ENCODE peak calls at places on chromosome 5, in eight cellular contexts. One of them, this sample, is unnamed.

GRCh38 chr5:122721127-122721526 is 53.8 kb upstream of the SNX2 start:
- DNase-seq in mucosa of descending colon: no peak
- DNase-seq in stimulated activated CD8-positive, alpha-beta memory T cell treated with anti-CD3 and anti-CD28 coated beads, Interleukin-15, amount 100 ng/mL, for 24 hours: no peak
- DNase-seq in endothelial cell: no peak
- DNase-seq in ELR: no peak
- DNase-seq in stimulated activated CD4-positive, alpha-beta T cell treated with anti-CD3 and anti-CD28 coated beads, Interleukin-1b, Interleukin-23, amount 100 ng/mL, for 1 hour: no peak
- DNase-seq in activated T-cell treated with anti-CD3 and anti-CD28 coated beads, Interleukin-2, amount 50 U/mL, for 72 hours: no peak
- DNase-seq in GM03348: no peak
- DNase-seq in this sample: no peak

GRCh38 chr5:175878544-175879438 is 7.4 kb downstream of the CPLX2 start:
- DNase-seq in ELR: no peak
- DNase-seq in endothelial cell: peak
- DNase-seq in mucosa of descending colon: no peak
- DNase-seq in stimulated activated CD4-positive, alpha-beta T cell treated with anti-CD3 and anti-CD28 coated beads, Interleukin-1b, Interleukin-23, amount 100 ng/mL, for 1 hour: no peak
- DNase-seq in stimulated activated CD8-positive, alpha-beta memory T cell treated with anti-CD3 and anti-CD28 coated beads, Interleukin-15, amount 100 ng/mL, for 24 hours: no peak
- DNase-seq in activated T-cell treated with anti-CD3 and anti-CD28 coated beads, Interleukin-2, amount 50 U/mL, for 72 hours: no peak
- DNase-seq in GM03348: no peak
- DNase-seq in this sample: no peak

GRCh38 chr5:152271420-152271819 is 133.7 kb downstream of the NMUR2 start:
- DNase-seq in stimulated activated CD8-positive, alpha-beta memory T cell treated with anti-CD3 and anti-CD28 coated beads, Interleukin-15, amount 100 ng/mL, for 24 hours: no peak
- DNase-seq in endothelial cell: peak
- DNase-seq in stimulated activated CD4-positive, alpha-beta T cell treated with anti-CD3 and anti-CD28 coated beads, Interleukin-1b, Interleukin-23, amount 100 ng/mL, for 1 hour: no peak
- DNase-seq in GM03348: no peak
- DNase-seq in ELR: peak
- DNase-seq in activated T-cell treated with anti-CD3 and anti-CD28 coated beads, Interleukin-2, amount 50 U/mL, for 72 hours: no peak
- DNase-seq in mucosa of descending colon: no peak
- DNase-seq in this sample: no peak

GRCh38 chr5:147303251-147303650 is 68.4 kb downstream of the STK32A start:
- DNase-seq in stimulated activated CD8-positive, alpha-beta memory T cell treated with anti-CD3 and anti-CD28 coated beads, Interleukin-15, amount 100 ng/mL, for 24 hours: no peak
- DNase-seq in endothelial cell: no peak
- DNase-seq in ELR: peak
- DNase-seq in GM03348: no peak
- DNase-seq in activated T-cell treated with anti-CD3 and anti-CD28 coated beads, Interleukin-2, amount 50 U/mL, for 72 hours: no peak
- DNase-seq in stimulated activated CD4-positive, alpha-beta T cell treated with anti-CD3 and anti-CD28 coated beads, Interleukin-1b, Interleukin-23, amount 100 ng/mL, for 1 hour: no peak
- DNase-seq in mucosa of descending colon: no peak
- DNase-seq in this sample: no peak

GRCh38 chr5:59171131-59171530 is 588.3 kb downstream of the RAB3C start:
- DNase-seq in mucosa of descending colon: no peak
- DNase-seq in stimulated activated CD8-positive, alpha-beta memory T cell treated with anti-CD3 and anti-CD28 coated beads, Interleukin-15, amount 100 ng/mL, for 24 hours: no peak
- DNase-seq in ELR: no peak
- DNase-seq in GM03348: no peak
- DNase-seq in activated T-cell treated with anti-CD3 and anti-CD28 coated beads, Interleukin-2, amount 50 U/mL, for 72 hours: no peak
- DNase-seq in stimulated activated CD4-positive, alpha-beta T cell treated with anti-CD3 and anti-CD28 coated beads, Interleukin-1b, Interleukin-23, amount 100 ng/mL, for 1 hour: no peak
- DNase-seq in endothelial cell: no peak
- DNase-seq in this sample: no peak

GRCh38 chr5:172164773-172165212 is 23.2 kb downstream of the STK10 start:
- DNase-seq in GM03348: peak
- DNase-seq in mucosa of descending colon: no peak
- DNase-seq in stimulated activated CD8-positive, alpha-beta memory T cell treated with anti-CD3 and anti-CD28 coated beads, Interleukin-15, amount 100 ng/mL, for 24 hours: no peak
- DNase-seq in activated T-cell treated with anti-CD3 and anti-CD28 coated beads, Interleukin-2, amount 50 U/mL, for 72 hours: no peak
- DNase-seq in ELR: no peak
- DNase-seq in endothelial cell: no peak
- DNase-seq in stimulated activated CD4-positive, alpha-beta T cell treated with anti-CD3 and anti-CD28 coated beads, Interleukin-1b, Interleukin-23, amount 100 ng/mL, for 1 hour: no peak
- DNase-seq in this sample: no peak

GRCh38 chr5:154329062-154329461 is 116.7 kb upstream of the SAP30L start:
- DNase-seq in stimulated activated CD8-positive, alpha-beta memory T cell treated with anti-CD3 and anti-CD28 coated beads, Interleukin-15, amount 100 ng/mL, for 24 hours: no peak
- DNase-seq in stimulated activated CD4-positive, alpha-beta T cell treated with anti-CD3 and anti-CD28 coated beads, Interleukin-1b, Interleukin-23, amount 100 ng/mL, for 1 hour: no peak
- DNase-seq in endothelial cell: no peak
- DNase-seq in activated T-cell treated with anti-CD3 and anti-CD28 coated beads, Interleukin-2, amount 50 U/mL, for 72 hours: no peak
- DNase-seq in ELR: no peak
- DNase-seq in mucosa of descending colon: no peak
- DNase-seq in GM03348: no peak
- DNase-seq in this sample: no peak

GRCh38 chr5:87899109-87900100 is 369.2 kb downstream of the TMEM161B start:
- DNase-seq in stimulated activated CD4-positive, alpha-beta T cell treated with anti-CD3 and anti-CD28 coated beads, Interleukin-1b, Interleukin-23, amount 100 ng/mL, for 1 hour: no peak
- DNase-seq in endothelial cell: peak
- DNase-seq in ELR: peak
- DNase-seq in activated T-cell treated with anti-CD3 and anti-CD28 coated beads, Interleukin-2, amount 50 U/mL, for 72 hours: no peak
- DNase-seq in stimulated activated CD8-positive, alpha-beta memory T cell treated with anti-CD3 and anti-CD28 coated beads, Interleukin-15, amount 100 ng/mL, for 24 hours: no peak
- DNase-seq in mucosa of descending colon: peak
- DNase-seq in GM03348: no peak
- DNase-seq in this sample: no peak

GRCh38 chr5:25128606-25129005 is 483.8 kb upstream of the CDH10 start:
- DNase-seq in activated T-cell treated with anti-CD3 and anti-CD28 coated beads, Interleukin-2, amount 50 U/mL, for 72 hours: no peak
- DNase-seq in mucosa of descending colon: no peak
- DNase-seq in stimulated activated CD8-positive, alpha-beta memory T cell treated with anti-CD3 and anti-CD28 coated beads, Interleukin-15, amount 100 ng/mL, for 24 hours: no peak
- DNase-seq in endothelial cell: no peak
- DNase-seq in stimulated activated CD4-positive, alpha-beta T cell treated with anti-CD3 and anti-CD28 coated beads, Interleukin-1b, Interleukin-23, amount 100 ng/mL, for 1 hour: no peak
- DNase-seq in GM03348: no peak
- DNase-seq in ELR: no peak
- DNase-seq in this sample: no peak

GRCh38 chr5:27010646-27011045 is 27.7 kb downstream of the CDH9 start:
- DNase-seq in activated T-cell treated with anti-CD3 and anti-CD28 coated beads, Interleukin-2, amount 50 U/mL, for 72 hours: no peak
- DNase-seq in endothelial cell: no peak
- DNase-seq in GM03348: no peak
- DNase-seq in mucosa of descending colon: no peak
- DNase-seq in ELR: no peak
- DNase-seq in stimulated activated CD8-positive, alpha-beta memory T cell treated with anti-CD3 and anti-CD28 coated beads, Interleukin-15, amount 100 ng/mL, for 24 hours: no peak
- DNase-seq in stimulated activated CD4-positive, alpha-beta T cell treated with anti-CD3 and anti-CD28 coated beads, Interleukin-1b, Interleukin-23, amount 100 ng/mL, for 1 hour: no peak
- DNase-seq in this sample: no peak

GRCh38 chr5:3787604-3788003 is 192.0 kb downstream of the IRX1 start:
- DNase-seq in activated T-cell treated with anti-CD3 and anti-CD28 coated beads, Interleukin-2, amount 50 U/mL, for 72 hours: no peak
- DNase-seq in mucosa of descending colon: no peak
- DNase-seq in ELR: no peak
- DNase-seq in GM03348: no peak
- DNase-seq in stimulated activated CD4-positive, alpha-beta T cell treated with anti-CD3 and anti-CD28 coated beads, Interleukin-1b, Interleukin-23, amount 100 ng/mL, for 1 hour: no peak
- DNase-seq in endothelial cell: no peak
- DNase-seq in stimulated activated CD8-positive, alpha-beta memory T cell treated with anti-CD3 and anti-CD28 coated beads, Interleukin-15, amount 100 ng/mL, for 24 hours: no peak
- DNase-seq in this sample: no peak

GRCh38 chr5:952597-953271 is 55.9 kb upstream of the NKD2 start:
- DNase-seq in GM03348: no peak
- DNase-seq in stimulated activated CD4-positive, alpha-beta T cell treated with anti-CD3 and anti-CD28 coated beads, Interleukin-1b, Interleukin-23, amount 100 ng/mL, for 1 hour: no peak
- DNase-seq in ELR: no peak
- DNase-seq in mucosa of descending colon: no peak
- DNase-seq in endothelial cell: no peak
- DNase-seq in stimulated activated CD8-positive, alpha-beta memory T cell treated with anti-CD3 and anti-CD28 coated beads, Interleukin-15, amount 100 ng/mL, for 24 hours: no peak
- DNase-seq in activated T-cell treated with anti-CD3 and anti-CD28 coated beads, Interleukin-2, amount 50 U/mL, for 72 hours: no peak
- DNase-seq in this sample: no peak

GRCh38 chr5:103745353-103746065 is 182.9 kb upstream of the NUDT12 start:
- DNase-seq in endothelial cell: no peak
- DNase-seq in stimulated activated CD4-positive, alpha-beta T cell treated with anti-CD3 and anti-CD28 coated beads, Interleukin-1b, Interleukin-23, amount 100 ng/mL, for 1 hour: no peak
- DNase-seq in GM03348: peak
- DNase-seq in mucosa of descending colon: no peak
- DNase-seq in activated T-cell treated with anti-CD3 and anti-CD28 coated beads, Interleukin-2, amount 50 U/mL, for 72 hours: no peak
- DNase-seq in stimulated activated CD8-positive, alpha-beta memory T cell treated with anti-CD3 and anti-CD28 coated beads, Interleukin-15, amount 100 ng/mL, for 24 hours: no peak
- DNase-seq in ELR: no peak
- DNase-seq in this sample: no peak

GRCh38 chr5:32960340-32961065 is 249.4 kb downstream of the NPR3 start:
- DNase-seq in stimulated activated CD4-positive, alpha-beta T cell treated with anti-CD3 and anti-CD28 coated beads, Interleukin-1b, Interleukin-23, amount 100 ng/mL, for 1 hour: no peak
- DNase-seq in endothelial cell: no peak
- DNase-seq in activated T-cell treated with anti-CD3 and anti-CD28 coated beads, Interleukin-2, amount 50 U/mL, for 72 hours: no peak
- DNase-seq in ELR: no peak
- DNase-seq in GM03348: peak
- DNase-seq in stimulated activated CD8-positive, alpha-beta memory T cell treated with anti-CD3 and anti-CD28 coated beads, Interleukin-15, amount 100 ng/mL, for 24 hours: no peak
- DNase-seq in mucosa of descending colon: no peak
- DNase-seq in this sample: no peak

GRCh38 chr5:127440831-127441230 is 76.6 kb upstream of the PRRC1 start:
- DNase-seq in mucosa of descending colon: no peak
- DNase-seq in stimulated activated CD4-positive, alpha-beta T cell treated with anti-CD3 and anti-CD28 coated beads, Interleukin-1b, Interleukin-23, amount 100 ng/mL, for 1 hour: no peak
- DNase-seq in GM03348: peak
- DNase-seq in ELR: peak
- DNase-seq in endothelial cell: no peak
- DNase-seq in activated T-cell treated with anti-CD3 and anti-CD28 coated beads, Interleukin-2, amount 50 U/mL, for 72 hours: no peak
- DNase-seq in stimulated activated CD8-positive, alpha-beta memory T cell treated with anti-CD3 and anti-CD28 coated beads, Interleukin-15, amount 100 ng/mL, for 24 hours: no peak
- DNase-seq in this sample: no peak

This sample was measured in NCI-H1048.